ENCODE peak calls at places on chromosomes 7 and 10, in four cellular contexts. One of them, this sample, is unnamed.

GRCh38 chr10:113027230-113027573 is 77.2 kb downstream of the TCF7L2 start:
- DNase-seq in Panc1: no peak
- DNase-seq in cardiac muscle cell: no peak
- DNase-seq in left ventricle myocardium inferior: no peak
- DNase-seq in this sample: no peak

GRCh38 chr10:78190051-78190450 is 156.4 kb downstream of the RPS24 start:
- DNase-seq in Panc1: no peak
- DNase-seq in cardiac muscle cell: no peak
- DNase-seq in left ventricle myocardium inferior: no peak
- DNase-seq in this sample: no peak

GRCh38 chr10:72328045-72328828 is 26.5 kb downstream of the DNAJB12 start:
- DNase-seq in Panc1: peak; percentile 68
- DNase-seq in cardiac muscle cell: peak; percentile 81
- DNase-seq in left ventricle myocardium inferior: peak; percentile 76
- DNase-seq in this sample: no peak

GRCh38 chr10:132804785-132805426 is 19.0 kb upstream of the NKX6-2 start:
- DNase-seq in Panc1: no peak
- DNase-seq in cardiac muscle cell: no peak
- DNase-seq in left ventricle myocardium inferior: no peak
- DNase-seq in this sample: no peak

GRCh38 chr10:26365681-26366327 is 72.3 kb upstream of the APBB1IP start:
- DNase-seq in Panc1: no peak
- DNase-seq in cardiac muscle cell: no peak
- DNase-seq in left ventricle myocardium inferior: no peak
- DNase-seq in this sample: no peak

GRCh38 chr10:31650010-31650409 is 278.6 kb downstream of the ARHGAP12 start:
- DNase-seq in Panc1: no peak
- DNase-seq in cardiac muscle cell: no peak
- DNase-seq in left ventricle myocardium inferior: peak; percentile 82
- DNase-seq in this sample: no peak

GRCh38 chr10:14585287-14586193 is 189.2 kb downstream of the FAM107B start:
- DNase-seq in Panc1: no peak
- DNase-seq in cardiac muscle cell: no peak
- DNase-seq in left ventricle myocardium inferior: no peak
- DNase-seq in this sample: no peak

GRCh38 chr7:13279854-13280435 is 592.5 kb downstream of the ARL4A start:
- DNase-seq in Panc1: no peak
- DNase-seq in cardiac muscle cell: peak; percentile 61
- DNase-seq in left ventricle myocardium inferior: no peak
- DNase-seq in this sample: no peak

GRCh38 chr10:5600908-5601307 is 65.5 kb downstream of the ASB13 start:
- DNase-seq in Panc1: no peak
- DNase-seq in cardiac muscle cell: no peak
- DNase-seq in left ventricle myocardium inferior: no peak
- DNase-seq in this sample: no peak

GRCh38 chr10:62582804-62583208 is 208.6 kb downstream of the ZNF365 start:
- DNase-seq in Panc1: no peak
- DNase-seq in cardiac muscle cell: no peak
- DNase-seq in left ventricle myocardium inferior: peak; percentile 77
- DNase-seq in this sample: no peak

GRCh38 chr7:55548295-55548731 is 24.0 kb downstream of the VOPP1 start:
- DNase-seq in Panc1: no peak
- DNase-seq in cardiac muscle cell: no peak
- DNase-seq in left ventricle myocardium inferior: no peak
- DNase-seq in this sample: no peak

GRCh38 chr7:88200793-88201192 is 19.0 kb downstream of the SRI start:
- DNase-seq in Panc1: no peak
- DNase-seq in cardiac muscle cell: no peak
- DNase-seq in left ventricle myocardium inferior: no peak
- DNase-seq in this sample: no peak

GRCh38 chr10:94496010-94496409 is 49.6 kb upstream of the HELLS start:
- DNase-seq in Panc1: no peak
- DNase-seq in cardiac muscle cell: no peak
- DNase-seq in left ventricle myocardium inferior: no peak
- DNase-seq in this sample: no peak

GRCh38 chr10:90579602-90580242 is 278.1 kb downstream of the HTR7 start:
- DNase-seq in Panc1: no peak
- DNase-seq in cardiac muscle cell: no peak
- DNase-seq in left ventricle myocardium inferior: no peak
- DNase-seq in this sample: no peak
- TF ChIP-seq CTCF in Panc1: peak; percentile 10
- TF ChIP-seq CTCF in cardiac muscle cell: peak; percentile 30
- TF ChIP-seq CTCF in left ventricle myocardium inferior: no peak
- TF ChIP-seq CTCF in this sample: no peak

GRCh38 chr7:137989590-137989989 is 12.3 kb downstream of the CREB3L2 start:
- DNase-seq in Panc1: no peak
- DNase-seq in cardiac muscle cell: no peak
- DNase-seq in left ventricle myocardium inferior: no peak
- DNase-seq in this sample: no peak
- H3K27ac ChIP-seq in Panc1: no peak overlapping the region
- H3K27ac ChIP-seq in cardiac muscle cell: no peak overlapping the region
- H3K27ac ChIP-seq in left ventricle myocardium inferior: peak overlapping the region; percentile 86
- H3K27ac ChIP-seq in this sample: no peak overlapping the region

GRCh38 chr10:117419921-117420320 is 44.7 kb upstream of the PDZD8 start:
- DNase-seq in Panc1: no peak
- DNase-seq in cardiac muscle cell: no peak
- DNase-seq in left ventricle myocardium inferior: no peak
- DNase-seq in this sample: no peak
- TF ChIP-seq CTCF in Panc1: no peak
- TF ChIP-seq CTCF in cardiac muscle cell: no peak
- TF ChIP-seq CTCF in left ventricle myocardium inferior: no peak
- TF ChIP-seq CTCF in this sample: no peak

GRCh38 chr7:135168001-135168400 is 2.5 kb downstream of the CYREN start:
- DNase-seq in Panc1: no peak
- DNase-seq in cardiac muscle cell: no peak
- DNase-seq in left ventricle myocardium inferior: no peak
- DNase-seq in this sample: peak; percentile 82
- H3K27ac ChIP-seq in Panc1: no peak overlapping the region
- H3K27ac ChIP-seq in cardiac muscle cell: no peak overlapping the region
- H3K27ac ChIP-seq in left ventricle myocardium inferior: peak overlapping the region; percentile 77
- H3K27ac ChIP-seq in this sample: peak overlapping the region; percentile 94

GRCh38 chr7:79182283-79182682 is 271.2 kb downstream of the MAGI2 start:
- DNase-seq in Panc1: no peak
- DNase-seq in cardiac muscle cell: no peak
- DNase-seq in left ventricle myocardium inferior: no peak
- DNase-seq in this sample: no peak

GRCh38 chr7:79175390-79175789 is 278.1 kb downstream of the MAGI2 start:
- DNase-seq in Panc1: no peak
- DNase-seq in cardiac muscle cell: no peak
- DNase-seq in left ventricle myocardium inferior: no peak
- DNase-seq in this sample: no peak

GRCh38 chr7:79180533-79180932 is 272.9 kb downstream of the MAGI2 start:
- DNase-seq in Panc1: no peak
- DNase-seq in cardiac muscle cell: no peak
- DNase-seq in left ventricle myocardium inferior: no peak
- DNase-seq in this sample: no peak

DNA sequence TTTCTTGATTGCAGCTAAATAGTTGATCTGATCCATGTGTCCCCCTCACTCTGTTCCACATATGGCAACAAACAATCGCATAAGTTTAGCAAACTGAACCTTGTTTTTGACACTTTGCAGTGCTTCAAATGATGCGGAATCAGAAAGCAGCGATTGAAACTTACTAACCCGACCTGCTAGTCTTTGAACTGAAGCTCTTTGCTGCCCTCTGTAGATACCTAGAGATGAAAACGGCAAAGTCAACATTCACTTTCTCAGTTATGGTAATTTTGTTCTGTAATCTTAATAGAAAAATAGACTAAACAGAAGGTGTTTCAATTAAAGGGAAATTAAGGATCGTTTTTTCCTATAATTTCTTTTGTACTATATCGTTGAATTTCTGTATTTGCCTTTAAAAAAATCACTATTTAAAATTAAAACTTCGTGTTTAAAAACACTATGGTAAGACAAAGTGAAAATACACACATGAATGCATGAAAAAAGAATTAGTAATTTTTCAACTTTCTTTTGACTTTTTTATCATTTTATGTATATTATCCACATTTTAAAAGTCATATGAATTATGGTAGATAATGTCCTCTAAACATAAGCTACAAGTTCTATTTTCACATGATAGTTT is 276.5 kb downstream of the MAGI2 start:
- DNase-seq in Panc1: peak; percentile 35
- DNase-seq in cardiac muscle cell: peak; percentile 55
- DNase-seq in left ventricle myocardium inferior: no peak
- DNase-seq in this sample: no peak
- TF ChIP-seq CTCF in Panc1: peak; percentile 76
- TF ChIP-seq CTCF in cardiac muscle cell: peak; percentile 62
- TF ChIP-seq CTCF in left ventricle myocardium inferior: peak; percentile 62
- TF ChIP-seq CTCF in this sample: peak; percentile 35

This sample was measured in spleen.